ENCODE peak calls at places on chromosomes 7 and 10, in five cellular contexts. P, Y, F, I and A are unnamed samples.

GRCh38 chr7:35755711-35756110 is 45.1 kb upstream of the SEPTIN7 start:
- DNase-seq in P (no peak), Y (no peak), F (no peak), I (no peak), A (no peak)

GRCh38 chr7:136016649-136017395 is 39.7 kb upstream of the MTPN start:
- DNase-seq in I (no peak), Y (no peak), F (no peak), P (no peak), A (no peak)

GRCh38 chr10:103824281-103824680 is 31.1 kb downstream of the SH3PXD2A start:
- DNase-seq in P (no peak), F (no peak), I (no peak), Y (no peak), A (peak)

GRCh38 chr10:88114368-88114767 is 250.9 kb downstream of the PTEN start:
- DNase-seq in I (peak), P (peak), Y (no peak), F (peak), A (peak)

GRCh38 chr10:110208614-110209398 is 1.4 kb downstream of the MXI1 start:
- DNase-seq in Y (peak), F (no peak), I (no peak), P (peak), A (peak)

GRCh38 chr7:102993532-102994029 is 80.8 kb downstream of the LRRC17 start:
- DNase-seq in F (no peak), I (peak), P (no peak), Y (no peak), A (no peak)

GRCh38 chr7:136956232-136956631 is 87.8 kb downstream of the CHRM2 start:
- DNase-seq in P (no peak), I (no peak), Y (no peak), F (no peak), A (no peak)

GRCh38 chr7:77482015-77482414 is 55.1 kb upstream of the PTPN12 start:
- DNase-seq in P (no peak), I (no peak), Y (no peak), F (peak), A (no peak)

GRCh38 chr10:81095238-81095637 is 557.5 kb downstream of the SH2D4B start:
- DNase-seq in Y (no peak), I (no peak), F (no peak), P (no peak), A (no peak)

GRCh38 chr7:149824748-149825566 is 13.2 kb upstream of the ZNF862 start:
- DNase-seq in Y (no peak), F (no peak), P (no peak), I (no peak), A (peak)

GRCh38 chr7:149690688-149691446 is 82.5 kb downstream of the ZNF467 start:
- DNase-seq in P (peak), F (no peak), Y (peak), I (peak), A (peak)

GRCh38 chr10:106242301-106242700 is 922.2 kb downstream of the SORCS1 start:
- DNase-seq in I (no peak), P (no peak), F (no peak), Y (no peak), A (no peak)

GRCh38 chr7:86914468-86915054 is 144.9 kb downstream of the ELAPOR2 start:
- DNase-seq in Y (no peak), I (no peak), F (no peak), P (peak), A (no peak)

GRCh38 chr10:70584941-70585544 is 17.5 kb downstream of the PRF1 start:
- DNase-seq in I (no peak), Y (no peak), F (peak), P (peak), A (peak)